ENCODE peak calls at places on chromosomes 11 and 22, in seven cellular contexts. One of them, this sample, is unnamed. For H3K27me3, the result is how much of the 10 kb centered on the place peaks cover.

GRCh38 chr11:115269193-115269592 is 235.0 kb downstream of the CADM1 start:
- DNase-seq in PC-3: no peak
- DNase-seq in SK-N-SH: no peak
- DNase-seq in neural progenitor cell: no peak
- DNase-seq in GM23248: no peak
- DNase-seq in MM.1S: no peak
- DNase-seq in GM23338: no peak
- DNase-seq in this sample: no peak

GRCh38 chr22:42797021-42797420 is 60.1 kb downstream of the ARFGAP3 start:
- DNase-seq in GM23338: no peak
- DNase-seq in MM.1S: no peak
- DNase-seq in PC-3: no peak
- DNase-seq in SK-N-SH: no peak
- DNase-seq in neural progenitor cell: no peak
- DNase-seq in GM23248: no peak
- DNase-seq in this sample: no peak

GRCh38 chr11:28110108-28110838 is 2.1 kb downstream of the METTL15 start:
- DNase-seq in GM23338: peak
- DNase-seq in MM.1S: peak
- DNase-seq in PC-3: peak
- DNase-seq in neural progenitor cell: peak
- DNase-seq in SK-N-SH: peak
- DNase-seq in GM23248: peak
- DNase-seq in this sample: peak

GRCh38 chr11:119739021-119739703 is 10.2 kb upstream of the NECTIN1 start:
- DNase-seq in GM23248: no peak
- DNase-seq in neural progenitor cell: no peak
- DNase-seq in PC-3: no peak
- DNase-seq in MM.1S: no peak
- DNase-seq in GM23338: no peak
- DNase-seq in SK-N-SH: no peak
- DNase-seq in this sample: peak

GRCh38 chr11:62665630-62666258 is 632 bp downstream of the CSKMT start:
- DNase-seq in SK-N-SH: peak
- DNase-seq in GM23248: peak
- DNase-seq in GM23338: peak
- DNase-seq in PC-3: no peak
- DNase-seq in MM.1S: peak
- DNase-seq in neural progenitor cell: peak
- DNase-seq in this sample: peak

GRCh38 chr11:118002541-118003019 is 16.4 kb downstream of the IL10RA start:
- DNase-seq in SK-N-SH: no peak
- DNase-seq in neural progenitor cell: peak
- DNase-seq in GM23248: no peak
- DNase-seq in MM.1S: no peak
- DNase-seq in GM23338: peak
- DNase-seq in PC-3: no peak
- DNase-seq in this sample: peak

GRCh38 chr11:85941380-85941973 is 86.3 kb downstream of the CCDC83 start:
- DNase-seq in GM23248: peak
- DNase-seq in neural progenitor cell: peak
- DNase-seq in MM.1S: peak
- DNase-seq in PC-3: peak
- DNase-seq in GM23338: peak
- DNase-seq in SK-N-SH: peak
- DNase-seq in this sample: peak

GRCh38 chr22:27213766-27214581 is 556.6 kb downstream of the MIAT start:
- DNase-seq in GM23338: no peak
- DNase-seq in GM23248: peak
- DNase-seq in neural progenitor cell: no peak
- DNase-seq in PC-3: no peak
- DNase-seq in MM.1S: no peak
- DNase-seq in SK-N-SH: no peak
- DNase-seq in this sample: no peak

GRCh38 chr11:75246673-75247350 is 6.2 kb downstream of the TPBGL start:
- DNase-seq in GM23248: no peak
- DNase-seq in neural progenitor cell: no peak
- DNase-seq in GM23338: no peak
- DNase-seq in SK-N-SH: no peak
- DNase-seq in MM.1S: no peak
- DNase-seq in PC-3: no peak
- DNase-seq in this sample: no peak

GRCh38 chr11:33735166-33735425 is 1.1 kb downstream of the CD59 start:
- DNase-seq in PC-3: no peak
- DNase-seq in neural progenitor cell: peak
- DNase-seq in SK-N-SH: no peak
- DNase-seq in GM23338: peak
- DNase-seq in MM.1S: no peak
- DNase-seq in GM23248: peak
- DNase-seq in this sample: peak

GRCh38 chr22:25497269-25497668 is 67.2 kb upstream of the GRK3 start:
- DNase-seq in GM23338: no peak
- DNase-seq in neural progenitor cell: no peak
- DNase-seq in GM23248: no peak
- DNase-seq in PC-3: no peak
- DNase-seq in SK-N-SH: no peak
- DNase-seq in MM.1S: no peak
- DNase-seq in this sample: no peak

GRCh38 chr11:121656333-121657090 is 203.7 kb upstream of the SORL1-AS1 start:
- DNase-seq in PC-3: no peak
- DNase-seq in GM23248: no peak
- DNase-seq in neural progenitor cell: peak
- DNase-seq in GM23338: peak
- DNase-seq in MM.1S: no peak
- DNase-seq in SK-N-SH: no peak
- DNase-seq in this sample: peak

GRCh38 chr11:291281-292210 is 2.6 kb downstream of the PGGHG start:
- DNase-seq in PC-3: no peak
- DNase-seq in MM.1S: no peak
- DNase-seq in GM23338: peak
- DNase-seq in GM23248: no peak
- DNase-seq in SK-N-SH: no peak
- DNase-seq in neural progenitor cell: no peak
- DNase-seq in this sample: no peak

GRCh38 chr11:58900479-58901420 is 38.5 kb upstream of the GLYATL1 start:
- DNase-seq in GM23338: peak
- DNase-seq in MM.1S: peak
- DNase-seq in SK-N-SH: peak
- DNase-seq in PC-3: peak
- DNase-seq in neural progenitor cell: peak
- DNase-seq in GM23248: peak
- DNase-seq in this sample: peak

GRCh38 chr11:16607675-16608644 is 130.5 kb upstream of the C11orf58 start:
- DNase-seq in GM23338: peak
- DNase-seq in MM.1S: no peak
- DNase-seq in GM23248: no peak
- DNase-seq in PC-3: no peak
- DNase-seq in SK-N-SH: peak
- DNase-seq in neural progenitor cell: peak
- DNase-seq in this sample: peak

GRCh38 chr11:16605440-16605970 is 132.9 kb upstream of the C11orf58 start:
- DNase-seq in GM23248: peak
- DNase-seq in GM23338: peak
- DNase-seq in PC-3: no peak
- DNase-seq in MM.1S: peak
- DNase-seq in neural progenitor cell: peak
- DNase-seq in SK-N-SH: peak
- DNase-seq in this sample: peak

GRCh38 chr11:16605971-16606783 is 132.3 kb upstream of the C11orf58 start:
- DNase-seq in MM.1S: peak
- DNase-seq in GM23338: peak
- DNase-seq in neural progenitor cell: peak
- DNase-seq in GM23248: peak
- DNase-seq in PC-3: peak
- DNase-seq in SK-N-SH: peak
- DNase-seq in this sample: peak

GRCh38 chr11:16604784-16605439 is 133.5 kb upstream of the C11orf58 start:
- DNase-seq in SK-N-SH: peak
- DNase-seq in neural progenitor cell: peak
- DNase-seq in PC-3: no peak
- DNase-seq in GM23338: peak
- DNase-seq in GM23248: peak
- DNase-seq in MM.1S: peak
- DNase-seq in this sample: peak

GRCh38 chr11:16606784-16607674 is 131.4 kb upstream of the C11orf58 start:
- DNase-seq in MM.1S: no peak
- DNase-seq in GM23338: peak
- DNase-seq in PC-3: no peak
- DNase-seq in GM23248: no peak
- DNase-seq in SK-N-SH: peak
- DNase-seq in neural progenitor cell: peak
- DNase-seq in this sample: peak
- H3K27me3 ChIP-seq in MM.1S: under half
- H3K27me3 ChIP-seq in GM23338: half or more
- H3K27me3 ChIP-seq in PC-3: half or more
- H3K27me3 ChIP-seq in GM23248: half or more
- H3K27me3 ChIP-seq in SK-N-SH: half or more
- H3K27me3 ChIP-seq in neural progenitor cell: half or more
- H3K27me3 ChIP-seq in this sample: under half

GRCh38 chr11:17721242-17721999 is 2.0 kb downstream of the MYOD1 start:
- DNase-seq in SK-N-SH: peak
- DNase-seq in PC-3: no peak
- DNase-seq in neural progenitor cell: peak
- DNase-seq in GM23338: no peak
- DNase-seq in MM.1S: no peak
- DNase-seq in GM23248: peak
- DNase-seq in this sample: no peak

GRCh38 chr11:17719028-17719939 is at the start of gene MYOD1:
- DNase-seq in GM23248: peak
- DNase-seq in MM.1S: no peak
- DNase-seq in SK-N-SH: peak
- DNase-seq in GM23338: peak
- DNase-seq in PC-3: no peak
- DNase-seq in neural progenitor cell: peak
- DNase-seq in this sample: no peak

GRCh38 chr11:17718510-17718962 is 835 bp upstream of the MYOD1 start:
- DNase-seq in MM.1S: no peak
- DNase-seq in SK-N-SH: no peak
- DNase-seq in neural progenitor cell: no peak
- DNase-seq in GM23248: no peak
- DNase-seq in GM23338: peak
- DNase-seq in PC-3: no peak
- DNase-seq in this sample: no peak

GRCh38 chr11:17720796-17721171 is 1.4 kb downstream of the MYOD1 start:
- DNase-seq in PC-3: no peak
- DNase-seq in neural progenitor cell: peak
- DNase-seq in SK-N-SH: peak
- DNase-seq in GM23248: no peak
- DNase-seq in MM.1S: no peak
- DNase-seq in GM23338: peak
- DNase-seq in this sample: no peak

DNA sequence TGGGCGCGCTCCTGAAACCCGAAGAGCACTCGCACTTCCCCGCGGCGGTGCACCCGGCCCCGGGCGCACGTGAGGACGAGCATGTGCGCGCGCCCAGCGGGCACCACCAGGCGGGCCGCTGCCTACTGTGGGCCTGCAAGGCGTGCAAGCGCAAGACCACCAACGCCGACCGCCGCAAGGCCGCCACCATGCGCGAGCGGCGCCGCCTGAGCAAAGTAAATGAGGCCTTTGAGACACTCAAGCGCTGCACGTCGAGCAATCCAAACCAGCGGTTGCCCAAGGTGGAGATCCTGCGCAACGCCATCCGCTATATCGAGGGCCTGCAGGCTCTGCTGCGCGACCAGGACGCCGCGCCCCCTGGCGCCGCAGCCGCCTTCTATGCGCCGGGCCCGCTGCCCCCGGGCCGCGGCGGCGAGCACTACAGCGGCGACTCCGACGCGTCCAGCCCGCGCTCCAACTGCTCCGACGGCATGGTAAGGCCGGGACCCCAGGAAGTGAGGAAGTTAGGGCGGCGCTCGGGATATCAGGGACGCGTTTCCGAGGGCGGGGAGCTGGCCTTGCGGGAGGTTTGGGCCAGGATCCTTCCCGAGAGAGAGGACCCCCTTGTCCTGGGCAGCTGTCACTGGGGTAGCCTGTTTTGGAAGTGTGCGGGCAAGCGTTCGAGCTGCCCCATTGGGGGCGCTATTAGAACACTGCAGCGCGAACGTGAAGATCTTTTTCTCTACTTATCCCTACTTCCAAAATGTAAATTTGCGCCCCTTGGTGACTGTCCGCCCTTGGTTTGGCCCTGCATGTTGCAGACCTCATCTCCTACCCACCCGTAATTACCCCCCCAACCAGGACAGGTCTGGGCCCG is 797 bp downstream of the MYOD1 start:
- DNase-seq in GM23338: peak
- DNase-seq in PC-3: no peak
- DNase-seq in SK-N-SH: peak
- DNase-seq in MM.1S: no peak
- DNase-seq in neural progenitor cell: peak
- DNase-seq in GM23248: peak
- DNase-seq in this sample: peak
- TF ChIP-seq EZH2phosphoT487 in GM23338: peak
- TF ChIP-seq EZH2phosphoT487 in PC-3: no peak
- TF ChIP-seq EZH2phosphoT487 in SK-N-SH: no peak
- TF ChIP-seq EZH2phosphoT487 in MM.1S: no peak
- TF ChIP-seq EZH2phosphoT487 in neural progenitor cell: peak
- TF ChIP-seq EZH2phosphoT487 in GM23248: no peak
- TF ChIP-seq EZH2phosphoT487 in this sample: peak

GRCh38 chr22:19762315-19763140 is 1.9 kb downstream of the TBX1 start:
- DNase-seq in SK-N-SH: no peak
- DNase-seq in MM.1S: no peak
- DNase-seq in GM23248: peak
- DNase-seq in PC-3: no peak
- DNase-seq in neural progenitor cell: no peak
- DNase-seq in GM23338: peak
- DNase-seq in this sample: no peak
- H3K27me3 ChIP-seq in SK-N-SH: under half
- H3K27me3 ChIP-seq in MM.1S: half or more
- H3K27me3 ChIP-seq in GM23248: under half
- H3K27me3 ChIP-seq in PC-3: under half
- H3K27me3 ChIP-seq in neural progenitor cell: half or more
- H3K27me3 ChIP-seq in GM23338: half or more
- H3K27me3 ChIP-seq in this sample: half or more

GRCh38 chr11:69209936-69210659 is 54.4 kb downstream of the SMIM38 start:
- DNase-seq in neural progenitor cell: no peak
- DNase-seq in GM23248: peak
- DNase-seq in GM23338: no peak
- DNase-seq in MM.1S: no peak
- DNase-seq in SK-N-SH: no peak
- DNase-seq in PC-3: no peak
- DNase-seq in this sample: peak
- TF ChIP-seq EZH2phosphoT487 in neural progenitor cell: no peak
- TF ChIP-seq EZH2phosphoT487 in GM23248: no peak
- TF ChIP-seq EZH2phosphoT487 in GM23338: no peak
- TF ChIP-seq EZH2phosphoT487 in MM.1S: no peak
- TF ChIP-seq EZH2phosphoT487 in SK-N-SH: no peak
- TF ChIP-seq EZH2phosphoT487 in PC-3: no peak
- TF ChIP-seq EZH2phosphoT487 in this sample: no peak

This sample was measured in hepatocyte.